ENCODE peak calls at places on chromosome 7, in nine cellular contexts. P is stimulated activated CD8-positive, alpha-beta memory T cell treated with anti-CD3 and anti-CD28 coated beads, Interleukin-15, amount 100 ng/mL, for 1 hour; S is right cardiac atrium; L is A549; Q is SK-N-SH; H is Caki2; C is activated T-helper 1 cell treated with Interleukin-2 at 50 U/mL for 16 hours; G is caudate nucleus; M is ELF-1. F is an unnamed sample.

GRCh38 chr7:99665312-99665759 is 14.5 kb downstream of the CYP3A5 start:
- DNase-seq in H (no peak), P (no peak), G (no peak), S (no peak), L (no peak), Q (no peak), C (no peak), M (no peak), F (no peak)

GRCh38 chr7:40469481-40469880 is 334.7 kb downstream of the SUGCT start:
- DNase-seq in P (no peak), G (no peak), L (no peak), M (no peak), C (no peak), H (no peak), S (no peak), Q (no peak), F (no peak)

GRCh38 chr7:135692055-135692454 is 29.7 kb downstream of the STMP1 start:
- DNase-seq in S (no peak), P (no peak), C (no peak), H (no peak), L (no peak), M (no peak), Q (no peak), G (no peak), F (no peak)

GRCh38 chr7:127380479-127380878 is 12.0 kb downstream of the ZNF800 start:
- DNase-seq in G (no peak), Q (no peak), C (no peak), H (no peak), P (no peak), M (no peak), S (no peak), L (no peak), F (no peak)

GRCh38 chr7:143372070-143372469 is 9.1 kb upstream of the ZYX start:
- DNase-seq in H (no peak), Q (no peak), P (no peak), C (peak), L (no peak), M (no peak), G (peak), S (no peak), F (no peak)

GRCh38 chr7:141698247-141699015 is 3.5 kb downstream of the DENND11 start:
- DNase-seq in M (no peak), G (no peak), H (no peak), L (no peak), S (no peak), Q (no peak), P (no peak), C (no peak), F (no peak)

GRCh38 chr7:146291900-146292299 is 175.3 kb downstream of the CNTNAP2 start:
- DNase-seq in G (no peak), S (no peak), M (no peak), L (no peak), Q (no peak), P (no peak), C (no peak), H (no peak), F (no peak)

GRCh38 chr7:66140924-66141323 is 26.3 kb downstream of the CRCP start:
- DNase-seq in P (no peak), H (peak), L (peak), Q (peak), M (peak), C (no peak), S (peak), G (no peak), F (peak)

GRCh38 chr7:92669616-92670153 is 79.5 kb upstream of the FAM133B start:
- DNase-seq in P (no peak), Q (no peak), S (no peak), H (no peak), L (no peak), C (no peak), M (no peak), G (no peak), F (no peak)

GRCh38 chr7:34080513-34080912 is 175.2 kb downstream of the BMPER start:
- DNase-seq in H (no peak), L (no peak), Q (no peak), C (no peak), P (no peak), S (no peak), G (no peak), M (no peak), F (no peak)

GRCh38 chr7:70734436-70734835 is 397.5 kb upstream of the GALNT17 start:
- DNase-seq in M (no peak), C (no peak), P (no peak), G (no peak), H (no peak), S (no peak), L (no peak), Q (peak), F (no peak)

GRCh38 chr7:82534687-82535086 is 91.1 kb upstream of the CACNA2D1 start:
- DNase-seq in L (peak), C (no peak), P (no peak), H (peak), G (no peak), M (no peak), Q (no peak), S (no peak), F (no peak)

GRCh38 chr7:99255463-99255862 is 17.2 kb upstream of the MYH16 start:
- DNase-seq in H (no peak), Q (no peak), G (no peak), S (no peak), L (no peak), C (no peak), P (no peak), M (no peak), F (no peak)

GRCh38 chr7:85287126-85287825 is 100.4 kb upstream of the SEMA3D start:
- DNase-seq in M (no peak), P (no peak), S (no peak), Q (no peak), G (no peak), C (no peak), H (no peak), L (no peak), F (no peak)

GRCh38 chr7:68833442-68833841 is 764.8 kb upstream of the AUTS2 start:
- DNase-seq in Q (no peak), S (no peak), M (no peak), C (no peak), G (no peak), H (no peak), P (no peak), L (no peak), F (no peak)

GRCh38 chr7:43572516-43573049 is 10.3 kb upstream of the STK17A start:
- DNase-seq in S (no peak), G (no peak), H (peak), C (no peak), Q (no peak), M (no peak), P (no peak), L (peak), F (peak)

GRCh38 chr7:6489612-6490011 is 41.9 kb upstream of the DAGLB start:
- DNase-seq in H (no peak), Q (no peak), G (no peak), P (no peak), C (no peak), M (no peak), L (peak), S (no peak), F (no peak)

GRCh38 chr7:120272261-120272895 is 597 bp upstream of the KCND2 start:
- DNase-seq in P (no peak), Q (peak), L (peak), M (peak), H (peak), S (no peak), G (no peak), C (no peak), F (no peak)

GRCh38 chr7:157276731-157277562 is 59.9 kb upstream of the DNAJB6 start:
- DNase-seq in L (no peak), Q (peak), P (no peak), H (no peak), C (no peak), M (no peak), S (no peak), G (no peak), F (no peak)

GRCh38 chr7:17680026-17680425 is 260.3 kb downstream of the SNX13 start:
- DNase-seq in H (peak), P (no peak), C (no peak), M (peak), G (no peak), Q (no peak), L (peak), S (peak), F (no peak)

GRCh38 chr7:155804897-155805825 is 7.1 kb downstream of the SHH start:
- DNase-seq in H (no peak), C (peak), Q (peak), G (no peak), P (peak), L (peak), M (peak), S (no peak), F (no peak)

GRCh38 chr7:117086788-117087187 is 133.5 kb downstream of the ST7 start:
- DNase-seq in P (no peak), C (no peak), G (no peak), H (no peak), Q (no peak), L (no peak), M (no peak), S (no peak), F (no peak)

GRCh38 chr7:147981072-147981813 is 609.3 kb upstream of the C7orf33 start:
- DNase-seq in C (no peak), P (no peak), Q (no peak), M (no peak), S (no peak), G (no peak), L (no peak), H (no peak), F (no peak)

GRCh38 chr7:26937956-26938623 is 73.7 kb upstream of the SKAP2 start:
- DNase-seq in G (no peak), P (no peak), H (peak), Q (no peak), M (no peak), L (peak), S (no peak), C (no peak), F (no peak)

GRCh38 chr7:89064831-89065230 is 269.3 kb upstream of the TEX47 start:
- DNase-seq in L (no peak), C (no peak), P (no peak), M (no peak), G (no peak), Q (no peak), H (no peak), S (no peak), F (no peak)

GRCh38 chr7:13457790-13458189 is 531.7 kb downstream of the ETV1 start:
- DNase-seq in L (no peak), P (no peak), S (no peak), H (no peak), G (no peak), C (no peak), M (no peak), Q (no peak), F (no peak)

GRCh38 chr7:42931447-42931833 is 534 bp downstream of the PSMA2 start:
- DNase-seq in H (no peak), Q (no peak), M (no peak), G (no peak), L (no peak), C (no peak), S (no peak), P (no peak), F (no peak)

GRCh38 chr7:105810556-105810955 is 65.8 kb downstream of the ATXN7L1 start:
- DNase-seq in Q (no peak), H (no peak), S (no peak), G (no peak), P (no peak), M (no peak), C (no peak), L (no peak), F (no peak)

GRCh38 chr7:116786791-116787443 is 75.5 kb upstream of the CAPZA2 start:
- DNase-seq in G (no peak), Q (no peak), L (peak), C (no peak), S (no peak), M (no peak), P (no peak), H (peak), F (no peak)

GRCh38 chr7:50068850-50069551 is 24.0 kb downstream of the ZPBP start:
- DNase-seq in M (peak), C (no peak), P (no peak), G (no peak), Q (no peak), S (peak), H (no peak), L (peak), F (no peak)

GRCh38 chr7:78363866-78364265 is 565.3 kb downstream of the PHTF2 start:
- DNase-seq in G (no peak), S (no peak), L (no peak), C (no peak), H (no peak), Q (no peak), P (no peak), M (no peak), F (no peak)

GRCh38 chr7:74525881-74526280 is 72.2 kb downstream of the GTF2IRD1 start:
- DNase-seq in Q (no peak), G (no peak), M (peak), P (no peak), H (no peak), L (no peak), S (no peak), C (no peak), F (no peak)

GRCh38 chr7:94303736-94304135 is 91.0 kb upstream of the COL1A2 start:
- DNase-seq in M (peak), G (no peak), C (no peak), P (no peak), H (no peak), S (no peak), L (peak), Q (no peak), F (no peak)

F was measured in glomerular endothelial cell.